ENCODE peak calls at places on chromosomes 11 and 22, in six cellular contexts. One of them, this sample, is unnamed.

GRCh38 chr11:104534268-104534667 is 364.0 kb downstream of the CASP12 start:
- DNase-seq in AG09309: no peak
- DNase-seq in mammary epithelial cell: peak
- DNase-seq in RPMI7951: no peak
- DNase-seq in GM10248: no peak
- DNase-seq in skeletal muscle cell: peak
- DNase-seq in this sample: no peak

GRCh38 chr11:128598755-128599154 is 11.4 kb upstream of the ETS1 start:
- DNase-seq in AG09309: no peak
- DNase-seq in mammary epithelial cell: no peak
- DNase-seq in RPMI7951: no peak
- DNase-seq in GM10248: no peak
- DNase-seq in skeletal muscle cell: no peak
- DNase-seq in this sample: no peak

GRCh38 chr11:108559904-108560303 is 33.7 kb downstream of the EXPH5 start:
- DNase-seq in AG09309: peak
- DNase-seq in mammary epithelial cell: peak
- DNase-seq in RPMI7951: no peak
- DNase-seq in GM10248: no peak
- DNase-seq in skeletal muscle cell: peak
- DNase-seq in this sample: no peak

GRCh38 chr22:24741357-24741756 is 33.2 kb downstream of the PIWIL3 start:
- DNase-seq in AG09309: no peak
- DNase-seq in mammary epithelial cell: no peak
- DNase-seq in RPMI7951: no peak
- DNase-seq in GM10248: no peak
- DNase-seq in skeletal muscle cell: no peak
- DNase-seq in this sample: no peak

GRCh38 chr22:44304354-44304753 is 8.4 kb downstream of the SHISAL1 start:
- DNase-seq in AG09309: peak
- DNase-seq in mammary epithelial cell: no peak
- DNase-seq in RPMI7951: peak
- DNase-seq in GM10248: no peak
- DNase-seq in skeletal muscle cell: no peak
- DNase-seq in this sample: no peak

GRCh38 chr11:57345555-57346151 is 7.5 kb downstream of the P2RX3 start:
- DNase-seq in AG09309: no peak
- DNase-seq in mammary epithelial cell: peak
- DNase-seq in RPMI7951: peak
- DNase-seq in GM10248: peak
- DNase-seq in skeletal muscle cell: no peak
- DNase-seq in this sample: peak

GRCh38 chr22:49361164-49361563 is 466.5 kb downstream of the BRD1 start:
- DNase-seq in AG09309: no peak
- DNase-seq in mammary epithelial cell: no peak
- DNase-seq in RPMI7951: no peak
- DNase-seq in GM10248: no peak
- DNase-seq in skeletal muscle cell: no peak
- DNase-seq in this sample: no peak

GRCh38 chr11:46249103-46249942 is 28.1 kb upstream of the CREB3L1 start:
- DNase-seq in AG09309: no peak
- DNase-seq in mammary epithelial cell: no peak
- DNase-seq in RPMI7951: peak
- DNase-seq in GM10248: no peak
- DNase-seq in skeletal muscle cell: peak
- DNase-seq in this sample: no peak

GRCh38 chr11:71210861-71211260 is 41.5 kb downstream of the SHANK2 start:
- DNase-seq in AG09309: no peak
- DNase-seq in mammary epithelial cell: no peak
- DNase-seq in RPMI7951: no peak
- DNase-seq in GM10248: no peak
- DNase-seq in skeletal muscle cell: no peak
- DNase-seq in this sample: no peak

GRCh38 chr11:32302826-32303225 is 132.5 kb downstream of the WT1 start:
- DNase-seq in AG09309: no peak
- DNase-seq in mammary epithelial cell: peak
- DNase-seq in RPMI7951: no peak
- DNase-seq in GM10248: no peak
- DNase-seq in skeletal muscle cell: no peak
- DNase-seq in this sample: no peak

GRCh38 chr11:2690261-2690575 is 9.6 kb downstream of the KCNQ1OT1 start:
- DNase-seq in AG09309: no peak
- DNase-seq in mammary epithelial cell: no peak
- DNase-seq in RPMI7951: no peak
- DNase-seq in GM10248: no peak
- DNase-seq in skeletal muscle cell: no peak
- DNase-seq in this sample: no peak

GRCh38 chr11:27599217-27599616 is 92.6 kb upstream of the LIN7C start:
- DNase-seq in AG09309: no peak
- DNase-seq in mammary epithelial cell: no peak
- DNase-seq in RPMI7951: no peak
- DNase-seq in GM10248: no peak
- DNase-seq in skeletal muscle cell: no peak
- DNase-seq in this sample: no peak

GRCh38 chr22:29309332-29310064 is 3.0 kb downstream of the GAS2L1 start:
- DNase-seq in AG09309: no peak
- DNase-seq in mammary epithelial cell: no peak
- DNase-seq in RPMI7951: no peak
- DNase-seq in GM10248: peak
- DNase-seq in skeletal muscle cell: no peak
- DNase-seq in this sample: peak

GRCh38 chr11:83037877-83038276 is 33.8 kb downstream of the RAB30 start:
- DNase-seq in AG09309: no peak
- DNase-seq in mammary epithelial cell: no peak
- DNase-seq in RPMI7951: peak
- DNase-seq in GM10248: no peak
- DNase-seq in skeletal muscle cell: no peak
- DNase-seq in this sample: no peak

GRCh38 chr11:64590763-64591221 is at the start of gene SLC22A12:
- DNase-seq in AG09309: no peak
- DNase-seq in mammary epithelial cell: no peak
- DNase-seq in RPMI7951: no peak
- DNase-seq in GM10248: no peak
- DNase-seq in skeletal muscle cell: no peak
- DNase-seq in this sample: no peak

GRCh38 chr11:69018924-69019323 is 5.9 kb upstream of the MRGPRF start:
- DNase-seq in AG09309: peak
- DNase-seq in mammary epithelial cell: no peak
- DNase-seq in RPMI7951: peak
- DNase-seq in GM10248: no peak
- DNase-seq in skeletal muscle cell: no peak
- DNase-seq in this sample: no peak

GRCh38 chr11:78277314-78277994 is 88.7 kb downstream of the USP35 start:
- DNase-seq in AG09309: no peak
- DNase-seq in mammary epithelial cell: no peak
- DNase-seq in RPMI7951: no peak
- DNase-seq in GM10248: no peak
- DNase-seq in skeletal muscle cell: no peak
- DNase-seq in this sample: no peak

GRCh38 chr11:133078591-133079179 is 453.6 kb downstream of the OPCML start:
- DNase-seq in AG09309: no peak
- DNase-seq in mammary epithelial cell: peak
- DNase-seq in RPMI7951: peak
- DNase-seq in GM10248: peak
- DNase-seq in skeletal muscle cell: no peak
- DNase-seq in this sample: peak

GRCh38 chr11:47274495-47275235 is 4.7 kb downstream of the MADD start:
- DNase-seq in AG09309: no peak
- DNase-seq in mammary epithelial cell: no peak
- DNase-seq in RPMI7951: no peak
- DNase-seq in GM10248: no peak
- DNase-seq in skeletal muscle cell: no peak
- DNase-seq in this sample: no peak

GRCh38 chr11:116694815-116695590 is 77.8 kb downstream of the BUD13 start:
- DNase-seq in AG09309: no peak
- DNase-seq in mammary epithelial cell: peak
- DNase-seq in RPMI7951: no peak
- DNase-seq in GM10248: no peak
- DNase-seq in skeletal muscle cell: no peak
- DNase-seq in this sample: no peak

GRCh38 chr11:13277719-13278619 is at the start of gene BMAL1:
- DNase-seq in AG09309: no peak
- DNase-seq in mammary epithelial cell: no peak
- DNase-seq in RPMI7951: peak
- DNase-seq in GM10248: peak
- DNase-seq in skeletal muscle cell: no peak
- DNase-seq in this sample: peak

GRCh38 chr11:105298630-105299029 is 159.1 kb upstream of the CARD18 start:
- DNase-seq in AG09309: no peak
- DNase-seq in mammary epithelial cell: no peak
- DNase-seq in RPMI7951: peak
- DNase-seq in GM10248: no peak
- DNase-seq in skeletal muscle cell: no peak
- DNase-seq in this sample: no peak

GRCh38 chr11:23497040-23497439 is 636.8 kb upstream of the CCDC179 start:
- DNase-seq in AG09309: no peak
- DNase-seq in mammary epithelial cell: no peak
- DNase-seq in RPMI7951: no peak
- DNase-seq in GM10248: no peak
- DNase-seq in skeletal muscle cell: no peak
- DNase-seq in this sample: no peak

GRCh38 chr11:15769203-15769602 is 587.1 kb downstream of the SOX6 start:
- DNase-seq in AG09309: no peak
- DNase-seq in mammary epithelial cell: peak
- DNase-seq in RPMI7951: no peak
- DNase-seq in GM10248: no peak
- DNase-seq in skeletal muscle cell: no peak
- DNase-seq in this sample: no peak

GRCh38 chr22:36036167-36036624 is 7.6 kb upstream of the RBFOX2 start:
- DNase-seq in AG09309: no peak
- DNase-seq in mammary epithelial cell: no peak
- DNase-seq in RPMI7951: no peak
- DNase-seq in GM10248: no peak
- DNase-seq in skeletal muscle cell: no peak
- DNase-seq in this sample: no peak

GRCh38 chr11:127037001-127037400 is 36.4 kb upstream of the KIRREL3 start:
- DNase-seq in AG09309: no peak
- DNase-seq in mammary epithelial cell: no peak
- DNase-seq in RPMI7951: no peak
- DNase-seq in GM10248: no peak
- DNase-seq in skeletal muscle cell: no peak
- DNase-seq in this sample: no peak

GRCh38 chr11:74397531-74398243 is 546 bp downstream of the PGM2L1 start:
- DNase-seq in AG09309: no peak
- DNase-seq in mammary epithelial cell: peak
- DNase-seq in RPMI7951: peak
- DNase-seq in GM10248: peak
- DNase-seq in skeletal muscle cell: no peak
- DNase-seq in this sample: peak

GRCh38 chr11:116294630-116295029 is 478.2 kb downstream of the BUD13 start:
- DNase-seq in AG09309: no peak
- DNase-seq in mammary epithelial cell: peak
- DNase-seq in RPMI7951: peak
- DNase-seq in GM10248: no peak
- DNase-seq in skeletal muscle cell: no peak
- DNase-seq in this sample: no peak